ENCODE peak calls at places on chromosomes 7 and 10, in seven cellular contexts. F is WTC11, C is SK-MEL-5, J is hepatic stellate cell, Q is thoracic aorta, E is HuH-7, R is T-helper 9 cell. O is an unnamed sample.

GRCh38 chr10:11354823-11355222 is 256.6 kb downstream of the USP6NL start:
- DNase-seq in J (no peak), Q (no peak), C (no peak), F (no peak), E (no peak), R (no peak), O (no peak)

GRCh38 chr7:4919969-4920766 is 36.7 kb upstream of the RADIL start:
- DNase-seq in E (no peak), J (no peak), R (no peak), F (no peak), C (no peak), Q (no peak), O (no peak)

GRCh38 chr10:132808247-132808567 is 22.3 kb upstream of the NKX6-2 start:
- DNase-seq in C (no peak), F (no peak), E (no peak), R (no peak), J (no peak), Q (no peak), O (no peak)

GRCh38 chr10:118209215-118209614 is 132.9 kb downstream of the FAM204A start:
- DNase-seq in R (no peak), F (no peak), E (peak; percentile 6), C (peak; percentile 88), J (no peak), Q (no peak), O (no peak)

GRCh38 chr10:36256166-36256565 is 614.1 kb upstream of the FZD8 start:
- DNase-seq in R (no peak), Q (no peak), F (no peak), J (no peak), E (no peak), C (no peak), O (no peak)

GRCh38 chr7:33981221-33981620 is 75.9 kb downstream of the BMPER start:
- DNase-seq in E (no peak), J (no peak), Q (no peak), F (no peak), C (no peak), R (no peak), O (no peak)

GRCh38 chr10:80986596-80986995 is 448.9 kb downstream of the SH2D4B start:
- DNase-seq in R (no peak), E (no peak), F (no peak), Q (no peak), C (no peak), J (no peak), O (no peak)

GRCh38 chr10:15106352-15107013 is 9.3 kb downstream of the RPP38 start:
- DNase-seq in C (peak; percentile 81), R (peak; percentile 61), E (peak; percentile 66), Q (no peak), J (peak; percentile 67), F (peak; percentile 85), O (peak; percentile 42)

GRCh38 chr10:6649903-6650302 is 69.8 kb upstream of the PRKCQ start:
- DNase-seq in F (no peak), C (no peak), R (no peak), J (no peak), Q (no peak), E (no peak), O (no peak)

GRCh38 chr7:724298-724697 is 2.2 kb upstream of the DNAAF5 start:
- DNase-seq in Q (no peak), J (no peak), C (no peak), F (no peak), R (no peak), E (no peak), O (no peak)

GRCh38 chr10:122333037-122333436 is 41.5 kb upstream of the PLEKHA1 start:
- DNase-seq in R (no peak), E (no peak), J (no peak), Q (no peak), F (no peak), C (no peak), O (no peak)

GRCh38 chr7:101134399-101134980 is 7.6 kb downstream of the SERPINE1 start:
- DNase-seq in J (no peak), Q (no peak), C (no peak), E (no peak), R (no peak), F (no peak), O (no peak)

GRCh38 chr7:136049818-136050461 is 72.8 kb upstream of the MTPN start:
- DNase-seq in J (no peak), E (no peak), F (no peak), Q (no peak), C (no peak), R (no peak), O (no peak)

GRCh38 chr10:88926484-88927249 is 25.9 kb downstream of the ACTA2 start:
- DNase-seq in E (no peak), Q (no peak), R (no peak), J (no peak), C (no peak), F (no peak), O (no peak)

O was measured in T-helper 17 cell.